ENCODE peak calls at places on chromosomes 7 and 10, in five cellular contexts. One of them, this sample, is unnamed.

GRCh38 chr7:711093-711966 is 15.2 kb upstream of the DNAAF5 start:
- DNase-seq in T1000: no peak
- DNase-seq in NCI-H1105: no peak
- DNase-seq in activated naive CD8-positive, alpha-beta T cell treated with anti-CD3 and anti-CD28 coated beads, Interleukin-2, amount 50 U/mL, for 16 hours: no peak
- DNase-seq in iris pigment epithelial cell: no peak
- DNase-seq in this sample: no peak

GRCh38 chr7:106978425-106979386 is 65.8 kb upstream of the PRKAR2B start:
- DNase-seq in T1000: no peak
- DNase-seq in NCI-H1105: no peak
- DNase-seq in activated naive CD8-positive, alpha-beta T cell treated with anti-CD3 and anti-CD28 coated beads, Interleukin-2, amount 50 U/mL, for 16 hours: no peak
- DNase-seq in iris pigment epithelial cell: no peak
- DNase-seq in this sample: no peak

GRCh38 chr7:5671053-5671452 is 110.4 kb downstream of the RNF216 start:
- DNase-seq in T1000: no peak
- DNase-seq in NCI-H1105: no peak
- DNase-seq in activated naive CD8-positive, alpha-beta T cell treated with anti-CD3 and anti-CD28 coated beads, Interleukin-2, amount 50 U/mL, for 16 hours: no peak
- DNase-seq in iris pigment epithelial cell: no peak
- DNase-seq in this sample: no peak

GRCh38 chr7:23662124-23662982 is 17.6 kb upstream of the FAM221A start:
- DNase-seq in T1000: no peak
- DNase-seq in NCI-H1105: no peak
- DNase-seq in activated naive CD8-positive, alpha-beta T cell treated with anti-CD3 and anti-CD28 coated beads, Interleukin-2, amount 50 U/mL, for 16 hours: no peak
- DNase-seq in iris pigment epithelial cell: peak
- DNase-seq in this sample: no peak

GRCh38 chr10:119541459-119542356 is 811 bp downstream of the RGS10 start:
- DNase-seq in T1000: no peak
- DNase-seq in NCI-H1105: no peak
- DNase-seq in activated naive CD8-positive, alpha-beta T cell treated with anti-CD3 and anti-CD28 coated beads, Interleukin-2, amount 50 U/mL, for 16 hours: peak
- DNase-seq in iris pigment epithelial cell: no peak
- DNase-seq in this sample: no peak

GRCh38 chr10:122267849-122268737 is 3.0 kb upstream of the BTBD16 start:
- DNase-seq in T1000: no peak
- DNase-seq in NCI-H1105: no peak
- DNase-seq in activated naive CD8-positive, alpha-beta T cell treated with anti-CD3 and anti-CD28 coated beads, Interleukin-2, amount 50 U/mL, for 16 hours: no peak
- DNase-seq in iris pigment epithelial cell: peak
- DNase-seq in this sample: no peak

GRCh38 chr7:11252011-11252607 is 278.4 kb downstream of the PHF14 start:
- DNase-seq in T1000: no peak
- DNase-seq in NCI-H1105: no peak
- DNase-seq in activated naive CD8-positive, alpha-beta T cell treated with anti-CD3 and anti-CD28 coated beads, Interleukin-2, amount 50 U/mL, for 16 hours: no peak
- DNase-seq in iris pigment epithelial cell: no peak
- DNase-seq in this sample: no peak

GRCh38 chr7:79434098-79434497 is 19.4 kb downstream of the MAGI2 start:
- DNase-seq in T1000: no peak
- DNase-seq in NCI-H1105: no peak
- DNase-seq in activated naive CD8-positive, alpha-beta T cell treated with anti-CD3 and anti-CD28 coated beads, Interleukin-2, amount 50 U/mL, for 16 hours: no peak
- DNase-seq in iris pigment epithelial cell: peak
- DNase-seq in this sample: no peak

GRCh38 chr7:51019231-51019844 is 236.6 kb upstream of the GRB10 start:
- DNase-seq in T1000: peak
- DNase-seq in NCI-H1105: no peak
- DNase-seq in activated naive CD8-positive, alpha-beta T cell treated with anti-CD3 and anti-CD28 coated beads, Interleukin-2, amount 50 U/mL, for 16 hours: no peak
- DNase-seq in iris pigment epithelial cell: peak
- DNase-seq in this sample: no peak

GRCh38 chr7:1918881-1919525 is 248.9 kb downstream of the ELFN1 start:
- DNase-seq in T1000: no peak
- DNase-seq in NCI-H1105: no peak
- DNase-seq in activated naive CD8-positive, alpha-beta T cell treated with anti-CD3 and anti-CD28 coated beads, Interleukin-2, amount 50 U/mL, for 16 hours: no peak
- DNase-seq in iris pigment epithelial cell: no peak
- DNase-seq in this sample: no peak

GRCh38 chr7:36742911-36743775 is 18.8 kb upstream of the AOAH start:
- DNase-seq in T1000: no peak
- DNase-seq in NCI-H1105: no peak
- DNase-seq in activated naive CD8-positive, alpha-beta T cell treated with anti-CD3 and anti-CD28 coated beads, Interleukin-2, amount 50 U/mL, for 16 hours: no peak
- DNase-seq in iris pigment epithelial cell: no peak
- DNase-seq in this sample: no peak

GRCh38 chr10:92571649-92572048 is 2.2 kb downstream of the IDE start:
- DNase-seq in T1000: no peak
- DNase-seq in NCI-H1105: no peak
- DNase-seq in activated naive CD8-positive, alpha-beta T cell treated with anti-CD3 and anti-CD28 coated beads, Interleukin-2, amount 50 U/mL, for 16 hours: no peak
- DNase-seq in iris pigment epithelial cell: peak
- DNase-seq in this sample: no peak

GRCh38 chr7:28013019-28013418 is 167.6 kb downstream of the JAZF1 start:
- DNase-seq in T1000: no peak
- DNase-seq in NCI-H1105: no peak
- DNase-seq in activated naive CD8-positive, alpha-beta T cell treated with anti-CD3 and anti-CD28 coated beads, Interleukin-2, amount 50 U/mL, for 16 hours: no peak
- DNase-seq in iris pigment epithelial cell: no peak
- DNase-seq in this sample: no peak

GRCh38 chr7:38585551-38585950 is 45.6 kb downstream of the AMPH start:
- DNase-seq in T1000: no peak
- DNase-seq in NCI-H1105: no peak
- DNase-seq in activated naive CD8-positive, alpha-beta T cell treated with anti-CD3 and anti-CD28 coated beads, Interleukin-2, amount 50 U/mL, for 16 hours: no peak
- DNase-seq in iris pigment epithelial cell: no peak
- DNase-seq in this sample: no peak

GRCh38 chr10:132274986-132275385 is 32.8 kb downstream of the STK32C start:
- DNase-seq in T1000: no peak
- DNase-seq in NCI-H1105: no peak
- DNase-seq in activated naive CD8-positive, alpha-beta T cell treated with anti-CD3 and anti-CD28 coated beads, Interleukin-2, amount 50 U/mL, for 16 hours: no peak
- DNase-seq in iris pigment epithelial cell: no peak
- DNase-seq in this sample: no peak